ENCODE peak calls at places on chromosome 2, in seven cellular contexts. One of them, this sample, is unnamed.

GRCh38 chr2:2455151-2455550 is 124.1 kb upstream of the MYT1L start:
- DNase-seq in PC-9: no peak
- DNase-seq in tibial artery: no peak
- DNase-seq in neural progenitor cell: no peak
- DNase-seq in heart left ventricle: no peak
- DNase-seq in endothelial cell of umbilical vein: no peak
- DNase-seq in breast epithelium: no peak
- DNase-seq in this sample: no peak

GRCh38 chr2:228048838-228049490 is 132.5 kb downstream of the SPHKAP start:
- DNase-seq in PC-9: peak; percentile 30
- DNase-seq in tibial artery: no peak
- DNase-seq in neural progenitor cell: peak; percentile 75
- DNase-seq in heart left ventricle: peak; percentile 9
- DNase-seq in endothelial cell of umbilical vein: no peak
- DNase-seq in breast epithelium: no peak
- DNase-seq in this sample: no peak

GRCh38 chr2:241858206-241859016 is at the start of gene PDCD1:
- DNase-seq in PC-9: peak; percentile 57
- DNase-seq in tibial artery: no peak
- DNase-seq in neural progenitor cell: no peak
- DNase-seq in heart left ventricle: no peak
- DNase-seq in endothelial cell of umbilical vein: no peak
- DNase-seq in breast epithelium: no peak
- DNase-seq in this sample: peak; percentile 57

GRCh38 chr2:161722547-161723503 is 98.6 kb downstream of the SLC4A10 start:
- DNase-seq in PC-9: no peak
- DNase-seq in tibial artery: no peak
- DNase-seq in neural progenitor cell: peak; percentile 16
- DNase-seq in heart left ventricle: no peak
- DNase-seq in endothelial cell of umbilical vein: no peak
- DNase-seq in breast epithelium: no peak
- DNase-seq in this sample: no peak

GRCh38 chr2:20626698-20627471 is 24.0 kb downstream of the HS1BP3 start:
- DNase-seq in PC-9: no peak
- DNase-seq in tibial artery: no peak
- DNase-seq in neural progenitor cell: no peak
- DNase-seq in heart left ventricle: no peak
- DNase-seq in endothelial cell of umbilical vein: no peak
- DNase-seq in breast epithelium: no peak
- DNase-seq in this sample: peak; percentile 31

GRCh38 chr2:237208373-237209045 is 122.8 kb downstream of the COPS8 start:
- DNase-seq in PC-9: no peak
- DNase-seq in tibial artery: no peak
- DNase-seq in neural progenitor cell: no peak
- DNase-seq in heart left ventricle: no peak
- DNase-seq in endothelial cell of umbilical vein: no peak
- DNase-seq in breast epithelium: no peak
- DNase-seq in this sample: no peak

GRCh38 chr2:25936889-25937545 is 45.3 kb downstream of the KIF3C start:
- DNase-seq in PC-9: no peak
- DNase-seq in tibial artery: no peak
- DNase-seq in neural progenitor cell: no peak
- DNase-seq in heart left ventricle: no peak
- DNase-seq in endothelial cell of umbilical vein: no peak
- DNase-seq in breast epithelium: no peak
- DNase-seq in this sample: peak; percentile 34

GRCh38 chr2:88628569-88628939 is 1.3 kb upstream of the EIF2AK3 start:
- DNase-seq in PC-9: no peak
- DNase-seq in tibial artery: no peak
- DNase-seq in neural progenitor cell: no peak
- DNase-seq in heart left ventricle: no peak
- DNase-seq in endothelial cell of umbilical vein: no peak
- DNase-seq in breast epithelium: no peak
- DNase-seq in this sample: no peak

GRCh38 chr2:105450495-105450894 is 51.6 kb upstream of the FHL2 start:
- DNase-seq in PC-9: no peak
- DNase-seq in tibial artery: no peak
- DNase-seq in neural progenitor cell: no peak
- DNase-seq in heart left ventricle: no peak
- DNase-seq in endothelial cell of umbilical vein: no peak
- DNase-seq in breast epithelium: no peak
- DNase-seq in this sample: no peak

GRCh38 chr2:173401716-173402326 is 47.1 kb downstream of the CDCA7 start:
- DNase-seq in PC-9: no peak
- DNase-seq in tibial artery: no peak
- DNase-seq in neural progenitor cell: peak; percentile 42
- DNase-seq in heart left ventricle: no peak
- DNase-seq in endothelial cell of umbilical vein: peak; percentile 16
- DNase-seq in breast epithelium: no peak
- DNase-seq in this sample: no peak

GRCh38 chr2:46873632-46874068 is 42.0 kb downstream of the MCFD2 start:
- DNase-seq in PC-9: peak; percentile 74
- DNase-seq in tibial artery: peak; percentile 83
- DNase-seq in neural progenitor cell: no peak
- DNase-seq in heart left ventricle: peak; percentile 75
- DNase-seq in endothelial cell of umbilical vein: peak; percentile 94
- DNase-seq in breast epithelium: peak; percentile 71
- DNase-seq in this sample: peak; percentile 85

GRCh38 chr2:23404426-23404825 is 19.4 kb downstream of the KLHL29 start:
- DNase-seq in PC-9: peak; percentile 33
- DNase-seq in tibial artery: no peak
- DNase-seq in neural progenitor cell: peak; percentile 31
- DNase-seq in heart left ventricle: peak; percentile 18
- DNase-seq in endothelial cell of umbilical vein: peak; percentile 80
- DNase-seq in breast epithelium: no peak
- DNase-seq in this sample: peak; percentile 73

GRCh38 chr2:177030391-177031000 is 182.1 kb upstream of the HNRNPA3 start:
- DNase-seq in PC-9: no peak
- DNase-seq in tibial artery: no peak
- DNase-seq in neural progenitor cell: peak; percentile 38
- DNase-seq in heart left ventricle: no peak
- DNase-seq in endothelial cell of umbilical vein: no peak
- DNase-seq in breast epithelium: no peak
- DNase-seq in this sample: peak; percentile 40

GRCh38 chr2:60891175-60891574 is 9.8 kb downstream of the REL start:
- DNase-seq in PC-9: no peak
- DNase-seq in tibial artery: no peak
- DNase-seq in neural progenitor cell: no peak
- DNase-seq in heart left ventricle: no peak
- DNase-seq in endothelial cell of umbilical vein: no peak
- DNase-seq in breast epithelium: no peak
- DNase-seq in this sample: no peak
- H3K36me3 ChIP-seq in PC-9: peaks cover 3% of the 10 kb centered on the region
- H3K36me3 ChIP-seq in tibial artery: peaks cover 21% of the 10 kb centered on the region
- H3K36me3 ChIP-seq in neural progenitor cell: peaks cover 4% of the 10 kb centered on the region
- H3K36me3 ChIP-seq in heart left ventricle: peaks cover 22% of the 10 kb centered on the region
- H3K36me3 ChIP-seq in endothelial cell of umbilical vein: peaks cover 4% of the 10 kb centered on the region
- H3K36me3 ChIP-seq in breast epithelium: no peaks in the 10 kb centered on the region
- H3K36me3 ChIP-seq in this sample: no peaks in the 10 kb centered on the region

DNA sequence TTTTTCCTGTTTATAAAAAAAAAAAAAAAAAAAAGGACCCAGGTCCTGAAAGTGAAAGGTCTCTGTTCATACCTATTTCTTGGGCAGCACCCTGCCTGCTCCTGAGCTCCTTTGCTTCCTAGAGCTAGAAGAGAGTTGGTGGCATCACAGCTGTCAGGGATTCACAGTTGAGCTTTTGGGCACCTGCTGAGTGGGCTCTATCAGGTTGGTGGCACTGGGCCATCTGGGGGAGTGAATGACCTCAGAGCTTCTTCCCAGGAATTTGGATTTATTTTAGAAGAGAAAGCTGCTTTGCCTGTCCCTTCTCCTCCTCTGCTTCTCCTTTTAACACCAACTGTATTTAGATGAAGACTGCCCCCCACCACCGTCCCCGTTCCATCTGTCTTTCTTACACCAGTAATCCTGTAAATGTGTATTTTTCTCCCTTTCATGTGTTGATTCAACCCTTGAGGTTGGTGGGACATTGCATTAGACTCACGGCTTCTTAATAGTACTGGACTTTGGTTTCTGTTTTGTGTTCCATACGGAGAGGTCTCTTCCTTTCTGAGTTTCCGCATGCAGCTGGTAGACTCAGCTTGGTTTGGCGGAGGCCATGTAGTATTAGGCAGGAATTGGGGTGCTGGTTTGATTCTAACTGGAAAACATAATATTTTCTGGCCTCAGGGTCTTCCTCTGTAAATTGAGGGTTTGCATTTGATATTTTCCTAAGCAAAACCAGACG is 7.6 kb upstream of the MGAT5 start:
- DNase-seq in PC-9: no peak
- DNase-seq in tibial artery: no peak
- DNase-seq in neural progenitor cell: peak; percentile 29
- DNase-seq in heart left ventricle: no peak
- DNase-seq in endothelial cell of umbilical vein: no peak
- DNase-seq in breast epithelium: no peak
- DNase-seq in this sample: no peak
- H3K4me1 ChIP-seq in PC-9: no peaks in the 10 kb centered on the region
- H3K4me1 ChIP-seq in tibial artery: peaks cover 9% of the 10 kb centered on the region
- H3K4me1 ChIP-seq in neural progenitor cell: peaks cover 18% of the 10 kb centered on the region
- H3K4me1 ChIP-seq in heart left ventricle: peaks cover 86% of the 10 kb centered on the region
- H3K4me1 ChIP-seq in endothelial cell of umbilical vein: peaks cover 22% of the 10 kb centered on the region
- H3K4me1 ChIP-seq in breast epithelium: no peaks in the 10 kb centered on the region
- H3K4me1 ChIP-seq in this sample: peaks cover 12% of the 10 kb centered on the region

DNA sequence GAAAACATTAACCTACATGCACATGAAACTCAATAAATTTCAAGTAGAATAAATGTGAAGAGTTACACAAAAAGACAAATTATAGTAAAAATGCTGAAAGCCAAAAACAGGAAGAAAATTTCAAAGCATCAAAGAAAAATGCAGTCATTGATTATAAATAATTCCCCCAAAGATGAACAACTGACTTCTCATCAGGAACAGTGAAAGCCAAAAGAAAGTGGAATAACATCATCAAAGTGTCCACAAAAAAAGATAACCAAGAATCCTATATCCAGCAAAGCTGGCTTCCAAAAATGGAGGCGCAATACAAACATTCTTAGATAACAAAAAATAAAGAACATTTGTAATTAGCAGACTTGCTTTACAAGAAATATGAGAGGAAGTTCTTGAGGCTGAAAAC is 161.6 kb downstream of the CMPK2 start:
- DNase-seq in PC-9: no peak
- DNase-seq in tibial artery: no peak
- DNase-seq in neural progenitor cell: no peak
- DNase-seq in heart left ventricle: no peak
- DNase-seq in endothelial cell of umbilical vein: no peak
- DNase-seq in breast epithelium: no peak
- DNase-seq in this sample: no peak
- H3K9me3 ChIP-seq in PC-9: peaks cover 4% of the 10 kb centered on the region
- H3K9me3 ChIP-seq in tibial artery: no peaks in the 10 kb centered on the region
- H3K9me3 ChIP-seq in neural progenitor cell: no peaks in the 10 kb centered on the region
- H3K9me3 ChIP-seq in heart left ventricle: peaks cover 12% of the 10 kb centered on the region
- H3K9me3 ChIP-seq in endothelial cell of umbilical vein: no peaks in the 10 kb centered on the region
- H3K9me3 ChIP-seq in breast epithelium: peaks cover 5% of the 10 kb centered on the region
- H3K9me3 ChIP-seq in this sample: no peaks in the 10 kb centered on the region

GRCh38 chr2:190979906-190980629 is 33.9 kb downstream of the STAT1 start:
- DNase-seq in PC-9: peak; percentile 90
- DNase-seq in tibial artery: peak; percentile 55
- DNase-seq in neural progenitor cell: no peak
- DNase-seq in heart left ventricle: peak; percentile 76
- DNase-seq in endothelial cell of umbilical vein: peak; percentile 99
- DNase-seq in breast epithelium: peak; percentile 79
- DNase-seq in this sample: peak; percentile 92
- H3K36me3 ChIP-seq in PC-9: peaks cover 25% of the 10 kb centered on the region
- H3K36me3 ChIP-seq in tibial artery: peaks cover 64% of the 10 kb centered on the region
- H3K36me3 ChIP-seq in neural progenitor cell: peaks cover 8% of the 10 kb centered on the region
- H3K36me3 ChIP-seq in heart left ventricle: peaks cover 79% of the 10 kb centered on the region
- H3K36me3 ChIP-seq in endothelial cell of umbilical vein: peaks cover 14% of the 10 kb centered on the region
- H3K36me3 ChIP-seq in breast epithelium: peaks cover 18% of the 10 kb centered on the region
- H3K36me3 ChIP-seq in this sample: peaks cover 33% of the 10 kb centered on the region

GRCh38 chr2:13052547-13052946 is 335.8 kb downstream of the TRIB2 start:
- DNase-seq in PC-9: no peak
- DNase-seq in tibial artery: no peak
- DNase-seq in neural progenitor cell: no peak
- DNase-seq in heart left ventricle: no peak
- DNase-seq in endothelial cell of umbilical vein: no peak
- DNase-seq in breast epithelium: no peak
- DNase-seq in this sample: no peak
- H3K4me1 ChIP-seq in PC-9: peaks cover 12% of the 10 kb centered on the region
- H3K4me1 ChIP-seq in tibial artery: no peaks in the 10 kb centered on the region
- H3K4me1 ChIP-seq in neural progenitor cell: no peaks in the 10 kb centered on the region
- H3K4me1 ChIP-seq in heart left ventricle: peaks cover 6% of the 10 kb centered on the region
- H3K4me1 ChIP-seq in endothelial cell of umbilical vein: no peaks in the 10 kb centered on the region
- H3K4me1 ChIP-seq in breast epithelium: no peaks in the 10 kb centered on the region
- H3K4me1 ChIP-seq in this sample: peaks cover 4% of the 10 kb centered on the region

DNA sequence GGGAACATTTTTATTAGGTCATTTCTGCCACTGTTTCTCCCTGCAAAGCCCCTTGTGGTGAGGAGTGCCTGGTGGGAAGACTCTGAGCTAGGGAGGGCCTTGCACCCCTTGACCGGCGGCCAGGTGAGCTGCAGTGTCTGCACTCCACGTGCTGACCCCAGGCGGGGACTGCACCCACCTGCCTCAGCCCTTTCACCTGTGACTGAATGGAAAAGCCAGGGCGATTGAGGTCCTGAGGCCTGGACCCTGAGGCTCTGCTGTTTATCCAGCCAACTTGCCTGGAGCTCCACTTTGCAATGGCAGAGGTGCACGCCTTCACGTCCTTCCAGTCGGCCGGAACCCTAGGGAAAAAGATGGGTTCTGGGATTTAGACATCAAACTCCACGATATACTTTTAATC is 53.1 kb downstream of the TMEM18 start:
- DNase-seq in PC-9: no peak
- DNase-seq in tibial artery: no peak
- DNase-seq in neural progenitor cell: no peak
- DNase-seq in heart left ventricle: no peak
- DNase-seq in endothelial cell of umbilical vein: no peak
- DNase-seq in breast epithelium: no peak
- DNase-seq in this sample: no peak
- H3K9me3 ChIP-seq in PC-9: no peaks in the 10 kb centered on the region
- H3K9me3 ChIP-seq in tibial artery: no peaks in the 10 kb centered on the region
- H3K9me3 ChIP-seq in neural progenitor cell: no peaks in the 10 kb centered on the region
- H3K9me3 ChIP-seq in heart left ventricle: no peaks in the 10 kb centered on the region
- H3K9me3 ChIP-seq in endothelial cell of umbilical vein: no peaks in the 10 kb centered on the region
- H3K9me3 ChIP-seq in breast epithelium: peaks cover 10% of the 10 kb centered on the region
- H3K9me3 ChIP-seq in this sample: no peaks in the 10 kb centered on the region

GRCh38 chr2:238431431-238431830 is 4.7 kb downstream of the ASB1 start:
- DNase-seq in PC-9: no peak
- DNase-seq in tibial artery: no peak
- DNase-seq in neural progenitor cell: no peak
- DNase-seq in heart left ventricle: no peak
- DNase-seq in endothelial cell of umbilical vein: no peak
- DNase-seq in breast epithelium: no peak
- DNase-seq in this sample: no peak

GRCh38 chr2:238434846-238435751 is 8.4 kb downstream of the ASB1 start:
- DNase-seq in PC-9: no peak
- DNase-seq in tibial artery: no peak
- DNase-seq in neural progenitor cell: no peak
- DNase-seq in heart left ventricle: no peak
- DNase-seq in endothelial cell of umbilical vein: no peak
- DNase-seq in breast epithelium: no peak
- DNase-seq in this sample: no peak

GRCh38 chr2:238435752-238436096 is 9.0 kb downstream of the ASB1 start:
- DNase-seq in PC-9: no peak
- DNase-seq in tibial artery: no peak
- DNase-seq in neural progenitor cell: no peak
- DNase-seq in heart left ventricle: no peak
- DNase-seq in endothelial cell of umbilical vein: no peak
- DNase-seq in breast epithelium: no peak
- DNase-seq in this sample: no peak

GRCh38 chr2:238433941-238434845 is 7.5 kb downstream of the ASB1 start:
- DNase-seq in PC-9: no peak
- DNase-seq in tibial artery: no peak
- DNase-seq in neural progenitor cell: no peak
- DNase-seq in heart left ventricle: no peak
- DNase-seq in endothelial cell of umbilical vein: no peak
- DNase-seq in breast epithelium: no peak
- DNase-seq in this sample: no peak

GRCh38 chr2:238433300-238433915 is 6.7 kb downstream of the ASB1 start:
- DNase-seq in PC-9: no peak
- DNase-seq in tibial artery: no peak
- DNase-seq in neural progenitor cell: no peak
- DNase-seq in heart left ventricle: no peak
- DNase-seq in endothelial cell of umbilical vein: no peak
- DNase-seq in breast epithelium: no peak
- DNase-seq in this sample: no peak
- H3K36me3 ChIP-seq in PC-9: peaks cover 16% of the 10 kb centered on the region
- H3K36me3 ChIP-seq in tibial artery: peaks cover 25% of the 10 kb centered on the region
- H3K36me3 ChIP-seq in neural progenitor cell: no peaks in the 10 kb centered on the region
- H3K36me3 ChIP-seq in heart left ventricle: peaks cover 33% of the 10 kb centered on the region
- H3K36me3 ChIP-seq in endothelial cell of umbilical vein: no peaks in the 10 kb centered on the region
- H3K36me3 ChIP-seq in breast epithelium: no peaks in the 10 kb centered on the region
- H3K36me3 ChIP-seq in this sample: peaks cover 35% of the 10 kb centered on the region

This sample was measured in BE2C.